ENCODE peak calls at places on chromosomes 6 and 20, in eight cellular contexts. Q is mesendoderm, G is prostate gland, I is fibroblast of pulmonary artery, X is lower leg skin, N is esophagus squamous epithelium, T is choroid plexus epithelial cell, V is skeletal muscle cell. A is an unnamed sample.

GRCh38 chr6:24223131-24223715 is 97.2 kb downstream of the NRSN1 start:
- DNase-seq in V (peak), T (peak), Q (no peak), I (no peak), N (no peak), X (no peak), G (no peak), A (no peak)

GRCh38 chr20:46348231-46348803 is 40.0 kb upstream of the CDH22 start:
- DNase-seq in N (no peak), T (peak), Q (peak), G (no peak), I (peak), X (no peak), V (no peak), A (peak)

GRCh38 chr6:37793067-37793466 is 26.5 kb upstream of the ZFAND3 start:
- DNase-seq in T (no peak), Q (peak), I (no peak), G (no peak), N (no peak), X (no peak), V (no peak), A (peak)

GRCh38 chr6:27889628-27890315 is 22.4 kb downstream of the OR2B2 start:
- DNase-seq in T (no peak), N (no peak), Q (peak), I (no peak), G (no peak), X (peak), V (no peak), A (no peak)

GRCh38 chr20:7742479-7742878 is 197.8 kb downstream of the HAO1 start:
- DNase-seq in I (peak), X (no peak), V (peak), Q (no peak), G (no peak), N (no peak), T (peak), A (peak)

GRCh38 chr6:45477785-45478184 is 100.1 kb upstream of the SUPT3H start:
- DNase-seq in I (no peak), G (no peak), V (no peak), Q (no peak), T (no peak), X (no peak), N (no peak), A (no peak)

GRCh38 chr6:140779341-140779740 is 1353.4 kb upstream of the GJE1 start:
- DNase-seq in N (no peak), X (no peak), Q (no peak), G (no peak), I (peak), V (no peak), T (peak), A (peak)

GRCh38 chr20:11271319-11271718 is 597.5 kb upstream of the JAG1 start:
- DNase-seq in G (no peak), Q (peak), V (no peak), X (no peak), T (no peak), N (no peak), I (no peak), A (no peak)

GRCh38 chr6:42923656-42924055 is 5.6 kb upstream of the CNPY3 start:
- DNase-seq in V (no peak), X (no peak), Q (no peak), N (no peak), T (no peak), G (no peak), I (peak), A (peak)

GRCh38 chr6:13273931-13274706 is 54.2 kb downstream of the TBC1D7 start:
- DNase-seq in I (no peak), T (no peak), X (peak), Q (no peak), V (no peak), G (no peak), N (no peak), A (no peak)

GRCh38 chr6:34795836-34796425 is 4.0 kb downstream of the BLTP3A start:
- DNase-seq in X (no peak), V (no peak), I (peak), Q (no peak), N (no peak), G (no peak), T (peak), A (peak)

GRCh38 chr6:64505312-64505711 is 869.7 kb downstream of the PHF3 start:
- DNase-seq in X (no peak), V (no peak), N (no peak), T (no peak), I (peak), Q (peak), G (no peak), A (no peak)

GRCh38 chr6:109299695-109300564 is 82.3 kb downstream of the CD164 start:
- DNase-seq in T (no peak), I (no peak), N (no peak), Q (no peak), G (peak), X (no peak), V (no peak), A (no peak)

DNA sequence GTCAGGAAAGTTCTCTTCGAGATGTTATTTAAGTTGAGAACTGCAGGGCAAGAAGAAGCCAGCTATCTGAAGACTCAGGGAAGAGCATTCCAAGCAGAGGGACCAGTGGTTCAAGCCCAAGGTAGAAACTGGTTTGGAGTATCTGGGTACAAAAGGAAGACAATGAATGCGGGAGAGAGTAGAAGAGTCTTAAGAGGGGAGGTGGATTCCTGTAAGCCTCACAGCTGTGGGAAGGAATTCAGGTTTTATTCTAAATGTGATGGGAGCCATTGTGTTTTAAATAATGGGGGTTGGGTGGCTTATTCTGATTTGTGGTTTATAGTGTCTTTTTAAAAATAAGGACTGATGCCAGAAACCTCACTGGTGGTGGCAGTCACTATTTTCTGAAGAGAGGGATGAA is 37.6 kb upstream of the TENT5A start:
- DNase-seq in I (no peak), N (no peak), X (no peak), T (no peak), V (no peak), G (no peak), Q (peak), A (no peak)
- H3K4me3 ChIP-seq in I (no peak), N (no peak), X (no peak), T (no peak), V (no peak), G (no peak), Q (no peak), A (no peak)

GRCh38 chr20:17960927-17961599 is 7.5 kb downstream of the SNX5 start:
- DNase-seq in I (peak), Q (no peak), N (no peak), T (peak), G (no peak), V (no peak), X (no peak), A (peak)
- H3K4me3 ChIP-seq in I (peak), Q (no peak), N (no peak), T (no peak), G (no peak), V (no peak), X (no peak), A (peak)

GRCh38 chr20:828987-829386 is 4.5 kb upstream of the FAM110A start:
- DNase-seq in T (no peak), X (peak), G (no peak), Q (no peak), V (no peak), I (no peak), N (no peak), A (no peak)
- H3K4me3 ChIP-seq in T (no peak), X (no peak), G (no peak), Q (no peak), V (no peak), I (no peak), N (no peak), A (no peak)

GRCh38 chr6:152463183-152463582 is 174.0 kb downstream of the SYNE1 start:
- DNase-seq in G (no peak), I (no peak), T (no peak), V (no peak), N (no peak), Q (no peak), X (no peak), A (no peak)
- H3K4me3 ChIP-seq in G (no peak), I (no peak), T (no peak), V (no peak), N (no peak), Q (no peak), X (no peak), A (no peak)

DNA sequence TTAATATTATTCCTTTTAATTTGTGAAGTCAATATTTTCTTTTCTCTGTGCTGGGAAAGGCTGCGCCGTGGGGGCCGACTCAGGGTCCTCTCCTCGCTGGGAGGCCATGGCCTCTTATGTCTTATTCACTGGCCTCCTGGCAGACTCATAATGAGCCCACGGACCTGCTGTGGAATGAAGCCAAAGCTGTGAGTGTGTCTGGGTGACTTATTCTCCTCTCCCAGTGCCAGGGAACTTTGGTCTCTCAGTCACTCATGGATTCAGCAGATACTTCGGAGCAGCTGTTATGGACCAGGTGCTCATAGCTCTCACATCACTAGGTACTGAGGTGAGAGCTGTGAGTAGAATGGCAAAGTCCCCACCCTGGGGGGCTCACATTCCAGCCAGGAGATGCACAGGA is 297.6 kb downstream of the CDH26 start:
- DNase-seq in N (no peak), I (no peak), G (no peak), V (no peak), T (no peak), X (peak), Q (no peak), A (peak)
- H3K4me3 ChIP-seq in N (no peak), I (no peak), G (no peak), V (no peak), T (no peak), X (no peak), Q (no peak), A (no peak)

DNA sequence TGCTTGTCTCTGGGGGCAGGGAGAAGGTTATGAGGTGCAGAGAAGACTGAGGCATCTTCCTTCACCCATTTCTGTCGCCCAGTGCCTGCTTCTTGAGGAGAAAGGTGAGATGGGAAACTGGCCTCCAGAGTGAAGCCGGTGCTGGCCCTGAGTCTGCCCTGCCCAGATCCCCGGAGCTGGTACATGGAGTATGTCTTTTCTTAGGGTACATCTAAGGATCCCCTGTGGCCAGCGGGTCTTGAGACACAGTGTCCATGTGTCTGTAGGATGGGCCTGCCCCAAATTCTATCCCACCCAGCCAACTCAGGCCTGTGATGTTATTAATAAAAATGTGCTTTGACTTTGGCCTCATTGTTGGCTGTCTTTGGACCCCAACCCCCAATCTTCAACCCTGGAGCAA is 8.8 kb upstream of the BAK1 start:
- DNase-seq in Q (no peak), T (no peak), X (no peak), V (no peak), G (no peak), N (no peak), I (no peak), A (no peak)
- H3K4me3 ChIP-seq in Q (no peak), T (no peak), X (no peak), V (no peak), G (no peak), N (no peak), I (no peak), A (no peak)

GRCh38 chr6:135054238-135054574 is 416 bp downstream of the HBS1L start:
- DNase-seq in Q (no peak), G (peak), N (no peak), T (peak), I (peak), V (no peak), X (no peak), A (no peak)

GRCh38 chr6:135052939-135053338 is 1.7 kb downstream of the HBS1L start:
- DNase-seq in V (no peak), N (no peak), X (no peak), T (no peak), I (no peak), Q (peak), G (no peak), A (no peak)

GRCh38 chr6:135056632-135057031 is 2.0 kb upstream of the HBS1L start:
- DNase-seq in X (no peak), V (no peak), T (no peak), N (no peak), I (no peak), Q (no peak), G (no peak), A (no peak)

GRCh38 chr6:135054575-135055498 is at the start of gene HBS1L:
- DNase-seq in N (peak), V (peak), Q (peak), T (peak), X (peak), G (peak), I (peak), A (peak)

DNA sequence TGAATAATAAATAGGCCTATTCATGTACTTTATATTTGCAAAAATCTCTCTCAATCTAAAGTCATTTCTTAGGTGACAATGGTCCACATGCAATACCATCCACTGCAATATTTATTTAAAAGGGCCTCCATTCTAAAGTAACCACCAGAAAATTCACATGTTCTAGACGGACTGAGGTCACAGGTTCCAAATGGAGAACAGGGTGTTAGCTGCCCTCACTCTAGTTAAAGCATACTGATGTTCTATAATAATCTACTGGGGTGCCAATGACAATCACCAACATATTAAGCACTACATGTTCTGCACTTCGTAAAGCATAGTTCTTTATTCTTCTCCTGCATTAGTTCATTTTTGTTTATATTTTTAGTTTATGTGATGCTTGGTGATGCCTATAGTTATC is 1.2 kb downstream of the HBS1L start:
- DNase-seq in X (no peak), Q (no peak), N (no peak), I (no peak), V (no peak), T (no peak), G (no peak), A (no peak)
- H3K4me3 ChIP-seq in X (no peak), Q (no peak), N (peak), I (peak), V (peak), T (peak), G (no peak), A (peak)